ENCODE peak calls at places on chromosomes 11 and 22, in four cellular contexts. One of them, this sample, is unnamed. For H3K9me1, the result is how much of the 10 kb centered on the place peaks cover.

GRCh38 chr11:116981216-116981887 is 116.9 kb downstream of the SIK3 start:
- DNase-seq in keratinocyte: no peak
- DNase-seq in K562: no peak
- DNase-seq in IMR-90: no peak
- DNase-seq in this sample: no peak

GRCh38 chr11:59175104-59175503 is 3.2 kb downstream of the DTX4 start:
- DNase-seq in keratinocyte: no peak
- DNase-seq in K562: no peak
- DNase-seq in IMR-90: no peak
- DNase-seq in this sample: no peak

GRCh38 chr11:108497317-108498045 is 703 bp downstream of the POGLUT3 start:
- DNase-seq in keratinocyte: peak
- DNase-seq in K562: peak
- DNase-seq in IMR-90: peak
- DNase-seq in this sample: peak

GRCh38 chr11:62439785-62440602 is 21.2 kb downstream of the SCGB1A1 start:
- DNase-seq in keratinocyte: no peak
- DNase-seq in K562: peak
- DNase-seq in IMR-90: peak
- DNase-seq in this sample: peak

GRCh38 chr22:43561421-43562178 is 149.8 kb downstream of the MPPED1 start:
- DNase-seq in keratinocyte: no peak
- DNase-seq in K562: no peak
- DNase-seq in IMR-90: no peak
- DNase-seq in this sample: no peak

GRCh38 chr11:92447586-92447985 is 223.0 kb downstream of the FAT3 start:
- DNase-seq in keratinocyte: no peak
- DNase-seq in K562: no peak
- DNase-seq in IMR-90: no peak
- DNase-seq in this sample: no peak

GRCh38 chr22:36775589-36775965 is 342 bp downstream of the IFT27 start:
- DNase-seq in keratinocyte: no peak
- DNase-seq in K562: no peak
- DNase-seq in IMR-90: peak
- DNase-seq in this sample: peak

GRCh38 chr22:39306456-39307361 is 12.7 kb downstream of the RPL3 start:
- DNase-seq in keratinocyte: no peak
- DNase-seq in K562: peak
- DNase-seq in IMR-90: no peak
- DNase-seq in this sample: peak

GRCh38 chr11:126772267-126772666 is 228.3 kb downstream of the KIRREL3 start:
- DNase-seq in keratinocyte: no peak
- DNase-seq in K562: no peak
- DNase-seq in IMR-90: no peak
- DNase-seq in this sample: no peak

GRCh38 chr11:70415642-70416395 is 17.5 kb downstream of the CTTN start:
- DNase-seq in keratinocyte: no peak
- DNase-seq in K562: no peak
- DNase-seq in IMR-90: peak
- DNase-seq in this sample: no peak

GRCh38 chr11:94328587-94329080 is 24.3 kb downstream of the IZUMO1R start:
- DNase-seq in keratinocyte: no peak
- DNase-seq in K562: no peak
- DNase-seq in IMR-90: no peak
- DNase-seq in this sample: no peak

GRCh38 chr11:6298605-6299004 is 21.7 kb downstream of the CAVIN3 start:
- DNase-seq in keratinocyte: no peak
- DNase-seq in K562: peak
- DNase-seq in IMR-90: no peak
- DNase-seq in this sample: peak

GRCh38 chr11:33065445-33066178 is 26.2 kb downstream of the TCP11L1 start:
- DNase-seq in keratinocyte: no peak
- DNase-seq in K562: peak
- DNase-seq in IMR-90: peak
- DNase-seq in this sample: peak

GRCh38 chr22:20037419-20037818 is 16.5 kb downstream of the TANGO2 start:
- DNase-seq in keratinocyte: no peak
- DNase-seq in K562: no peak
- DNase-seq in IMR-90: no peak
- DNase-seq in this sample: no peak

GRCh38 chr11:44883277-44883676 is 67.4 kb downstream of the TP53I11 start:
- DNase-seq in keratinocyte: no peak
- DNase-seq in K562: no peak
- DNase-seq in IMR-90: no peak
- DNase-seq in this sample: no peak

GRCh38 chr11:2137202-2138071 is 1.8 kb downstream of the IGF2 start:
- DNase-seq in keratinocyte: no peak
- DNase-seq in K562: peak
- DNase-seq in IMR-90: peak
- DNase-seq in this sample: peak

GRCh38 chr11:15783619-15784018 is 572.7 kb downstream of the SOX6 start:
- DNase-seq in keratinocyte: no peak
- DNase-seq in K562: no peak
- DNase-seq in IMR-90: no peak
- DNase-seq in this sample: no peak

GRCh38 chr22:42419328-42419881 is 12.8 kb downstream of the NFAM1 start:
- DNase-seq in keratinocyte: no peak
- DNase-seq in K562: no peak
- DNase-seq in IMR-90: no peak
- DNase-seq in this sample: no peak
- H3K9me1 ChIP-seq in keratinocyte: under half
- H3K9me1 ChIP-seq in K562: under half
- H3K9me1 ChIP-seq in IMR-90: under half
- H3K9me1 ChIP-seq in this sample: under half

GRCh38 chr11:63589000-63589399 is 25.2 kb downstream of the PLAAT3 start:
- DNase-seq in keratinocyte: no peak
- DNase-seq in K562: no peak
- DNase-seq in IMR-90: no peak
- DNase-seq in this sample: no peak
- H3K9ac ChIP-seq in keratinocyte: no peak
- H3K9ac ChIP-seq in K562: no peak
- H3K9ac ChIP-seq in IMR-90: no peak
- H3K9ac ChIP-seq in this sample: no peak

GRCh38 chr22:45484742-45485141 is 17.9 kb upstream of the FBLN1 start:
- DNase-seq in keratinocyte: no peak
- DNase-seq in K562: no peak
- DNase-seq in IMR-90: no peak
- DNase-seq in this sample: no peak
- H3K9me1 ChIP-seq in keratinocyte: under half
- H3K9me1 ChIP-seq in K562: under half
- H3K9me1 ChIP-seq in IMR-90: under half
- H3K9me1 ChIP-seq in this sample: under half

GRCh38 chr11:39458481-39458880 is 2001.0 kb downstream of the LRRC4C start:
- DNase-seq in keratinocyte: no peak
- DNase-seq in K562: no peak
- DNase-seq in IMR-90: no peak
- DNase-seq in this sample: no peak
- H3K9ac ChIP-seq in keratinocyte: no peak
- H3K9ac ChIP-seq in K562: no peak
- H3K9ac ChIP-seq in IMR-90: no peak
- H3K9ac ChIP-seq in this sample: no peak

DNA sequence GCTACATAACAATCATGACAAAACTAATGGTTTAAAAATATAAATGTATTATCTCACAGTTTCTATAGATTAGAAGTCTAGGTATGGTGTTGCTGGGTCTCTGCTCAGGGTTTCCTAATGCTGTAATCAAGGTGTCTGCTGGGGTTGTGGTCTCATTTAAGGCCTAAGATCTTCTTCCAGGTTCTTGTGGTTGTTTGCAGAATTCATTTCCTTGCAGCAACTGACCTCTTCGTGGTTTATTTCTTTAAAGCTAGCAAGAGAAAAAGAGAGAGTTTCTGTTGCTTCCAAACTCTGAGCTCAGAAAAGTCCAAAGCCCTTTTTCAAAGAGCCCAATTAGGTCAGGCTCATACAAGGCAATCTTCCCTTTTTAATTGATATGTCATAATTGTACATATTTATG is 452.7 kb upstream of the CCDC179 start:
- DNase-seq in keratinocyte: no peak
- DNase-seq in K562: no peak
- DNase-seq in IMR-90: no peak
- DNase-seq in this sample: no peak
- H3K9me1 ChIP-seq in keratinocyte: under half
- H3K9me1 ChIP-seq in K562: under half
- H3K9me1 ChIP-seq in IMR-90: under half
- H3K9me1 ChIP-seq in this sample: under half

DNA sequence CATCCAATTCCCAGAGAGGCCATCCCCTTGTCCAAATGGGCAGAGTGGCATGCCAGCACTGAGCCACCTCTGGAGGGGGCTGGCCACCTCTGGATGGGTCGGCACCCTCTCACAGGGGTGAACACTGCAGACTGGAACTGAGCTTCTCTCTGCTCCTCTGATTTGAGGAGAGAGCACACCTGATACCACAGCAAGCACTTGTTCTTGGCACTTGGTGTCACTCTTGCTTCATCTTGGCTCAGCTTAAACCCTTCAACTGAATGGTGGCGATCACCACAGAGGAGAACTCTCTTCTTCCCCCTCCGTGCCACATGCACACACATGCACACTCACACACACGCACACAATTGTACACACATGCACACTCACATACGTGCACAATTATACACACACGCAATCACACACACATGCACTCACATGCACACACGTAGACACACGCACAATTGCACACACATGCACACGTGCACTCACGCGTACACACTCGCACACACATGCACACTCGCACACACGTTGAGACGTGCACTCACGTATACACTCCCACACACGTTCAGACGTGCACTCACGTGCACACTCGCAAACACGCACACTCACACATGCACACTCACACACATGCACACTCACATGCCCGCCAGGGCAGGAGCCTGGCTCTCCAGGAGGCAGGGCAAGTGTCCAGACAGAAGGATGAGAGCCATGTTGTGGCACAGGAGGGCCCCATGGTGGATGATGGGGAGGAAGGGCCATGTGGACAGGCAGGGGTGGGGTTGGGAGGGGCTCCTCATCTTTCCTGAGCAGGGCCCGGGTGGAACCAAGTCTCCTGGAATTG is 23.4 kb downstream of the OVOL1 start:
- DNase-seq in keratinocyte: no peak
- DNase-seq in K562: no peak
- DNase-seq in IMR-90: no peak
- DNase-seq in this sample: no peak
- H3K9ac ChIP-seq in keratinocyte: no peak
- H3K9ac ChIP-seq in K562: no peak
- H3K9ac ChIP-seq in IMR-90: no peak
- H3K9ac ChIP-seq in this sample: no peak

DNA sequence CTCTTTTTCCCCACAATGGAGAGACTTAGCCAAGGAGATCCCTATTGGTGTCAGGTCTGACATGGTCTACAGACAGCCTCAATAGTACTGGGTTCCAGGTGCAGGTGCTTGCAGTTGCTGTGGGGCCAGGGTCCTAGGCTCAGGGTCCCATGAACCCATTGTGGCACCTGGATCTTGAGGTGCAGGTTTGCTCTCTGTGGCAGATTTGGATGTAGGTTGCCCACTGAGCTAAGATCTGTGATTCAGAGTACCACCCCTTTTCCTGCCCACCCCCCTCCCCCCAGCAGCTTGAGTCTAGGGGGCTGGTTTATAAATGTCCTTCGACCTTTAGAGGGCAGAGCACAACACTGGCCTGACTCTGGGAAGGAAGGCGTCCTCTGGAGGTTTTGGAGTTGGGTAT is 147.0 kb downstream of the APIP start:
- DNase-seq in keratinocyte: no peak
- DNase-seq in K562: no peak
- DNase-seq in IMR-90: no peak
- DNase-seq in this sample: no peak
- H3K9me1 ChIP-seq in keratinocyte: under half
- H3K9me1 ChIP-seq in K562: under half
- H3K9me1 ChIP-seq in IMR-90: under half
- H3K9me1 ChIP-seq in this sample: under half

DNA sequence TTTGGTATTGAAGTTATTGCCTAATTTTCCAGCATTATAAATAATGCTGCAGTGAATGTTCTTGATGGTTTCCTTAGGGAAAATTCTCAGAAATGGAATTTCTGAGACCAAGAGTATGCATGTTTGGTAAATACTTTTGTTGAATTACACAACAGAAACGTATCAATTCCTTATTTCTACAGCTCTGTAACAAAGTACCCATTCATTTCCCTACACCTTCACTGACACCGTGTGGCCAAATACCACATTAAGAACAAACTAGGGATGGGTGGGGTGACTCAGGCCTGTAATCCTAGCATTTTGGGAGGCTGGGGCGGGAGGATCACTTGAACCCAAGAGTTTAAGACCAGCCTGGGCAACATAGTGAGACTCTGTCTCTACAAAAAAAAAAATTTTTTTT is 21.8 kb downstream of the MCAM start:
- DNase-seq in keratinocyte: no peak
- DNase-seq in K562: peak
- DNase-seq in IMR-90: no peak
- DNase-seq in this sample: no peak
- H3K9ac ChIP-seq in keratinocyte: no peak
- H3K9ac ChIP-seq in K562: no peak
- H3K9ac ChIP-seq in IMR-90: no peak
- H3K9ac ChIP-seq in this sample: no peak

This sample was measured in endothelial cell of umbilical vein.